ENCODE peak calls at places on chromosomes 12 and 14, in seven cellular contexts. J is fibroblast of mammary gland, W is adrenal gland, T is AG09309, G is lung, Z is epithelial cell of esophagus, I is brain microvascular endothelial cell. D is an unnamed sample.

GRCh38 chr12:118357327-118358007 is 15.2 kb downstream of the TAOK3 start:
- DNase-seq in W (peak), G (peak), J (peak), I (peak), Z (peak), T (no peak), D (peak)

GRCh38 chr14:93978735-93979134 is 2.4 kb upstream of the ASB2 start:
- DNase-seq in T (no peak), J (no peak), G (no peak), I (no peak), W (no peak), Z (no peak), D (no peak)

GRCh38 chr14:48805315-48805714 is 780.9 kb downstream of the RPS29 start:
- DNase-seq in I (no peak), J (no peak), Z (no peak), G (no peak), W (no peak), T (no peak), D (no peak)

GRCh38 chr12:83322816-83323215 is 636.1 kb downstream of the TMTC2 start:
- DNase-seq in T (no peak), J (no peak), Z (no peak), G (no peak), I (no peak), W (no peak), D (no peak)

GRCh38 chr12:46376579-46376978 is 4.0 kb upstream of the SLC38A2 start:
- DNase-seq in T (no peak), W (no peak), I (no peak), Z (no peak), J (no peak), G (no peak), D (no peak)

GRCh38 chr12:132604108-132605054 is 6.0 kb downstream of the LRCOL1 start:
- DNase-seq in G (no peak), W (no peak), J (no peak), T (no peak), Z (no peak), I (no peak), D (no peak)

GRCh38 chr12:991350-992278 is 591 bp downstream of the ERC1 start:
- DNase-seq in T (no peak), J (no peak), Z (no peak), I (no peak), W (peak), G (no peak), D (no peak)

GRCh38 chr12:132806857-132807256 is 21.8 kb downstream of the GOLGA3 start:
- DNase-seq in J (no peak), Z (no peak), G (no peak), I (no peak), W (no peak), T (no peak), D (no peak)

GRCh38 chr12:57813971-57814771 is 4.4 kb downstream of the AVIL start:
- DNase-seq in G (no peak), Z (no peak), T (no peak), I (no peak), J (peak), W (peak), D (peak)

GRCh38 chr12:108819920-108820699 is 37.3 kb downstream of the SSH1 start:
- DNase-seq in J (no peak), W (no peak), Z (no peak), G (no peak), T (no peak), I (no peak), D (no peak)

GRCh38 chr14:64234877-64235651 is 59.1 kb downstream of the ESR2 start:
- DNase-seq in G (no peak), I (peak), W (no peak), J (peak), Z (peak), T (no peak), D (peak)

GRCh38 chr14:103543721-103544626 is 15.0 kb downstream of the TRMT61A start:
- DNase-seq in I (no peak), G (no peak), Z (no peak), W (no peak), J (no peak), T (no peak), D (no peak)

GRCh38 chr14:27730204-27730603 is 1036.4 kb upstream of the FOXG1 start:
- DNase-seq in Z (no peak), T (no peak), J (no peak), I (no peak), W (no peak), G (no peak), D (no peak)

DNA sequence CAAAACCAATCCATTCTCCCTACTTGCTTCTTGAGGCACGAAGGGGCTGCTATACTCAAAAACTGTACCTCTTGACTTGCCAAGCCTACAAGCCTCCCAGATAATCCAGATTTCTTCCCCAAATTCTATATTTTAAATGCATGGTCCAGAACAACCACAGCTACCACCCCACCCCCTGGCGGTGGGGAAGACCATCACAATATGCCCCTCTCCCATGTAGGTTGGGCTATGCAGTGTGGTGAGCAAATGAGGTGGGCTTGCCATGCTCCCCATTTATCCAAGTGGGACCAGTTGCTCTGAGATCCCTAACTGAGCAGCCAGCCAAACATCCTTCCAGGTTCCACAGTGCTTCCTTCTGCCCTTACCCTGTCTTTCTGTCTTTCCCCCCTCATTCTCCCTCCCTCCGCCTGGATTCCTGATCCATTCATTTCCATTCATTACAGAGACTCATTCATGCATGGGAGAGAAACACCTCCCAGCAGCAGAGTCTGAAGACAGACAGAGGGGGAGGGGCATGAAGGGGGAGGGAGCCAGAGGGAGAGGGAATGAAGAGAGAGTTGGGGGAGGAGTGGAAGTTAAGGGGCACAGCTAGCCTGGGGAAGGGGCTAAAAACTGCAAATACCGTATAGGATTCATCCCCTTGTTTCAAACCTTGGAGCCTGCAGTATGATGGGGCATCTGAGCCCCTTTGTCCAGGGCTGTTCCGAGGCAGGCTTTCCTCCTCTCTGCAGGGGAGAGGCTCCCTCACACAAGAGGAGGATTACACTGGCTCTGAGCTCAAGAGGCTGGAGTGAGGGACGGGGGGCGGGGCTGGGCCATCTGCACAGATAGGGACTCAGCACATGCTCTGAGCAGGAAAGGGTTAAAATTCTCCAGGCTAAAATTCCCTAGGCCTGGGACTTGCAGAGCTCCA is 4.4 kb downstream of the ZNF219 start:
- DNase-seq in G (no peak), Z (no peak), W (no peak), T (no peak), I (no peak), J (no peak), D (no peak)
- H3K4me3 ChIP-seq in G (no peak), Z (no peak), W (no peak), T (no peak), I (no peak), J (no peak), D (no peak)

GRCh38 chr12:124332068-124332672 is 37.3 kb downstream of the RFLNA start:
- DNase-seq in I (no peak), J (no peak), Z (no peak), G (no peak), W (no peak), T (no peak), D (no peak)
- TF ChIP-seq CTCF in I (peak), J (peak), Z (no peak), G (no peak), W (no peak), T (peak), D (peak)

GRCh38 chr14:69395929-69396328 is 2.2 kb downstream of the ERH start:
- DNase-seq in W (no peak), I (no peak), T (no peak), Z (no peak), G (no peak), J (no peak), D (no peak)
- H3K4me3 ChIP-seq in W (no peak), I (no peak), T (no peak), Z (no peak), G (no peak), J (no peak), D (no peak)

DNA sequence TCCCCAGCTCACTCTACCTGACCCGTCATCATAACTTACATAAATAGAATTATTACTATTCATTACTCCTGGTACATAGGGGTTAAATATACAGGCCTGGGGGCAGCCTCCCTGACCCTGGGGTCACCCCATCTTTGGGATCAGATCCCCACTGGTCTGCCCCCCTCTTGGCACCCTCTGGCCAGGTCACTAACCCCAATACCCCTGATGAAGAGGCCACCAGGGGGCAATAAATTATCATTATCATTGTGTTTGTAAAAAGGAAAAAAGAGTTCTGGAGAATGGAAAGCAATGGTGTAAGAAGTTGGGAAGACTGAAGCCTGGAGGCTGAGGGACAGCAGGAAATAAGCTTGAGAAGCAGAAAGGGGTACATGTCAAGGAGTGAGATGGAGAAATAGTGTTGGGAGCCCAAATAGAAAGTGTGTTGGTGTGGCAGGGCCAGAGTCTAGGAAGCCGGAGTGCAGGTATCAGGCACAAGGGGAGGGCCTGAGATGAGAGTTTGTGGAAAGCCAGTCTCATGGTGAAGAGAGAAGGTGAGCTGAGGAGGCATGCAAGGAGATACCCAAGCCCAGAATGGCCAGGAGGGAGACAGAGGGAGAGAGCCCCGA is 6.1 kb upstream of the AAAS start:
- DNase-seq in W (no peak), J (peak), Z (no peak), I (no peak), G (no peak), T (no peak), D (peak)
- TF ChIP-seq CTCF in W (peak), J (peak), Z (peak), I (peak), G (peak), T (peak), D (peak)